ENCODE peak calls at places on chromosomes 13 and 19, in seven cellular contexts. Y is K562, V is HCT116, W is HepG2, U is SK-N-SH, H is GM12878, S is H1. P is an unnamed sample.

GRCh38 chr13:47036291-47037008 is 139.6 kb upstream of the HTR2A start:
- DNase-seq in V (no peak), U (no peak), S (no peak), H (peak; percentile 64), Y (no peak), W (no peak), P (peak; percentile 15)

GRCh38 chr19:56740478-56740877 is 68.9 kb upstream of the ZNF835 start:
- DNase-seq in S (no peak), U (no peak), V (no peak), W (no peak), Y (no peak), H (no peak), P (no peak)

GRCh38 chr13:44108345-44108858 is 228.7 kb downstream of the LACC1 start:
- DNase-seq in S (no peak), Y (no peak), V (no peak), H (no peak), W (peak; percentile 57), U (no peak), P (no peak)

GRCh38 chr13:52652980-52653303 is 306 bp downstream of the SUGT1 start:
- DNase-seq in S (no peak), Y (no peak), W (no peak), H (no peak), U (peak; percentile 60), V (no peak), P (no peak)

GRCh38 chr13:91417660-91418325 is 19.4 kb downstream of the GPC5 start:
- DNase-seq in W (no peak), H (no peak), Y (no peak), S (no peak), V (no peak), U (no peak), P (no peak)

GRCh38 chr19:17716309-17716929 is 2.9 kb upstream of the MAP1S start:
- DNase-seq in H (no peak), Y (no peak), S (no peak), W (peak; percentile 9), U (no peak), V (no peak), P (no peak)

GRCh38 chr13:44474122-44474910 is 100.7 kb downstream of the SERP2 start:
- DNase-seq in H (no peak), U (no peak), W (peak; percentile 3), V (peak; percentile 75), S (no peak), Y (no peak), P (peak; percentile 72)

GRCh38 chr13:29508874-29509249 is 86.6 kb downstream of the SLC7A1 start:
- DNase-seq in S (no peak), U (no peak), Y (no peak), H (no peak), W (no peak), V (no peak), P (no peak)

GRCh38 chr13:59671853-59672252 is 491.9 kb downstream of the DIAPH3 start:
- DNase-seq in H (no peak), U (no peak), S (no peak), Y (no peak), W (no peak), V (no peak), P (no peak)

GRCh38 chr19:44476559-44477408 is 23.5 kb downstream of the ZNF180 start:
- DNase-seq in V (no peak), H (no peak), U (no peak), Y (peak; percentile 23), S (no peak), W (peak; percentile 16), P (peak; percentile 42)

GRCh38 chr19:46976845-46977320 is 42.8 kb upstream of the NPAS1 start:
- DNase-seq in V (no peak), H (no peak), U (peak; percentile 57), S (no peak), Y (peak; percentile 81), W (no peak), P (no peak)

GRCh38 chr19:47018923-47019322 is 714 bp upstream of the NPAS1 start:
- DNase-seq in H (no peak), V (no peak), S (no peak), Y (no peak), U (no peak), W (no peak), P (no peak)

GRCh38 chr19:47353307-47353712 is 4.2 kb downstream of the DHX34 start:
- DNase-seq in U (peak; percentile 16), W (peak; percentile 76), Y (no peak), H (no peak), V (no peak), S (no peak), P (no peak)

GRCh38 chr19:58400638-58400915 is 5.1 kb downstream of the RNF225 start:
- DNase-seq in U (no peak), V (no peak), Y (no peak), W (no peak), H (no peak), S (no peak), P (no peak)

GRCh38 chr19:46608581-46609345 is 7.6 kb downstream of the CALM3 start:
- DNase-seq in V (no peak), W (no peak), U (peak; percentile 5), H (no peak), S (no peak), Y (no peak), P (no peak)

GRCh38 chr13:61709258-61709657 is 293.6 kb upstream of the PCDH20 start:
- DNase-seq in Y (no peak), H (no peak), S (no peak), V (no peak), W (no peak), U (no peak), P (no peak)

GRCh38 chr19:40592170-40592569 is 9.0 kb upstream of the LTBP4 start:
- DNase-seq in W (peak; percentile 36), V (no peak), H (no peak), S (no peak), U (peak; percentile 58), Y (peak; percentile 48), P (peak; percentile 84)

DNA sequence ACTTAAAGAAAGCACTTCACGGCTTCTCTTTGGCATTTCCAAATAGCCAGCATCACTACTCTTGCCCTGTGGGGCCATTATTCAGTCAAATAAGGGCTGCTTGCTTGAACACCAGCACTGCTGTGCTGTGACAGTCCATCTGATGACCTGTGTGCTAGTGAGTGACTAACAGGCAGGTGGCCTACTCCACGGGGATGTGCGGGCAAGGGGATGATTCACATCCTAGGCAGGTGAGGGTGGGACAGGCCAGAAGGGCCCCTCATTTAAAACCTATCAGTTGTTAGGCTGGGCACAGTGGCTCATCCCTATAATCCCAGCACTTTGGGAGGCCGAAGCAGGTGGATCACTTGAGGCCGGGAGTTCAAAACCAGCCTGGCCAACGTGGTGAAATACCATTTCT is 8.2 kb downstream of the CCNE1 start:
- DNase-seq in U (no peak), H (no peak), W (no peak), Y (no peak), V (no peak), S (no peak), P (no peak)
- TF ChIP-seq JUND in U (no peak), H (no peak), W (no peak), Y (no peak), V (no peak), S (no peak), P (no peak)

GRCh38 chr19:38483016-38483630 is 49.6 kb downstream of the RYR1 start:
- DNase-seq in S (no peak), V (no peak), Y (no peak), H (no peak), W (no peak), U (peak; percentile 55), P (no peak)

GRCh38 chr19:38482496-38482895 is 49.0 kb downstream of the RYR1 start:
- DNase-seq in V (no peak), U (no peak), Y (no peak), S (no peak), H (no peak), W (no peak), P (no peak)

GRCh38 chr19:38475176-38475575 is 41.7 kb downstream of the RYR1 start:
- DNase-seq in S (no peak), V (no peak), Y (no peak), H (no peak), U (no peak), W (no peak), P (no peak)

GRCh38 chr19:38473201-38473600 is 39.7 kb downstream of the RYR1 start:
- DNase-seq in W (no peak), U (no peak), Y (no peak), H (no peak), S (no peak), V (no peak), P (no peak)

GRCh38 chr19:38478273-38478971 is 44.9 kb downstream of the RYR1 start:
- DNase-seq in S (no peak), W (peak; percentile 36), V (peak; percentile 35), H (no peak), U (peak; percentile 64), Y (peak; percentile 68), P (peak; percentile 47)
- TF ChIP-seq JUND in S (no peak), W (no peak), V (no peak), H (no peak), U (no peak), Y (no peak), P (no peak)

DNA sequence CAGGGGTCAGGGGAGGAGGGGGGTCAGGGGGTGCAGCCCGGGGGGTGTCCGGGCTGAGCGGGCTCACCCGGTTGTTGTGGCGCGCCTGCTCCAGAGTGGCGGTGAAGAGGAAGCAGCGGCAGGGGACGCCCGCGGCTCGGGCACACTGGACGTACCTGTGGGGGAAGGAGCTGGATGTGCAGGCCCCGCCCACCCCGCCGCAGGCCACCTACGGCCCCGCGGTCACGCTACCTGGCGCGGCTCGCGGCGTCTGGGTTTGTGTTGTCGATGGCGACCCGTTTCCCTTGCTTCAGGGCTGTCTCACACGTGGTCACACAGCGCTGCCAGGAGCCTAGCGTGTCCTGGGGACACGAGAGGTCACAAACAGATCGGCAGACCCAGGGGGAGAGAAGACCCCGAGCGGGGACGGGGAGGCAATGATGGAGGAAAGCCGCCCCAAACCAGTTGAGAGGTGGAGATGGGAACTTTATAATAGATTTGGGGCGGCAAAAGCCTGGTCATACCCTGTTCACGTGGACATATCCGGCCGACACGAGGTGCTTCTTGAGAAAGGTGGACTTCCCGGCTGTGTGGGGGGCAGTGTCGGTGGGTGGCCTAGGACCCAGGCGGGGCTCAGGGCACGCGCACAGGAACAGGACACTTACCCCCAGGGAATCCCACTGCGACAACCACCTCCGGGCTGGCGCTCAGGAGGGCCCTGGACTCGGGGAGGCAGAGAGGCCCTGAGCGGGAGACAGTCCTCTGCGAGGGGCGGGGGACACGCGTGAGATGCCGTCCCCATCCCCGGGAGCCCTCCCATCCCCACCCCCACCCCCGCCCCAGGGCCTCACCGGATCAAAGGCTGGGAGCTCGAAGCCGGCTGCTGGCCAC is 5.6 kb downstream of the PNKP start:
- DNase-seq in V (no peak), U (no peak), Y (no peak), W (no peak), H (no peak), S (no peak), P (no peak)
- TF ChIP-seq JUND in V (no peak), U (no peak), Y (no peak), W (no peak), H (no peak), S (no peak), P (no peak)

DNA sequence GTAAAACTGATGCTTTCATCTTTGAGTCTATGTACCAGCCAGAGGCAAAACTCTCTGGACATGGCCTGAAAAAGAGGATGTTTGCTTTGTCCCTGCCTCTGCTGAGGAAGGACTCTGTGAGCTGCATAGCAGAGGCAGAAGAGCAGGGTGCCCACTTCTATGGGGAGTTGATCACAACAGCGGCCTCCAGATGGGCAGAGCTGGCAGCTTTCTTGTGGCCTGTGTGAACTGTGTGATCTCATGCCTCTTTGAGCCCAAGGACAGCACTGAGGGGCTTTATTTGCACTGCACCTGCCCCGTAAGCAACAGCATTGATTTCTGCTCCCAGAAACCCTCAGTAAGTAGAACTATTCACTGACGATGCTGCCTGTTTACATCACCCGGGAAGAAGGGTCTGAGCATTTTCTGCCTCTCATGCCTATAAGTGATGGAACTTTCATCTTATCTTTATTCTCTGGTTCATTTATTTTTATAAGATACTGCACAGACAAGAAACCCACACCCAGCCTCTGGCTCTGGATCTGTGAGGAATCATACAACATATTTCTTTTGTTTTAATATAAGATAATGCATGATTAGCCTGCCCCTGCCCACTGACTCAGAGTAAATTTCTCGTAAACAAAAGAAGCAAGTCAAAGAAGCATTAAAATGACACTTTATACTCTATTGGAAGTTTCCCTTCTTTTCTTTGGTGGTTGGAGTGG is 244.2 kb upstream of the SOX21 start:
- DNase-seq in H (no peak), U (no peak), V (no peak), W (no peak), S (no peak), Y (no peak), P (no peak)
- TF ChIP-seq JUND in H (no peak), U (no peak), V (no peak), W (no peak), S (no peak), Y (no peak), P (no peak)

P was measured in T47D.